ENCODE peak calls at places on chromosomes 1 and 21, in four cellular contexts. S, Q, F and B are unnamed samples.

GRCh38 chr1:16167331-16168143 is 11.7 kb upstream of the EPHA2 start:
- DNase-seq in S (peak), Q (no peak), F (no peak), B (peak)

GRCh38 chr1:201739492-201740085 is 89.4 kb upstream of the IPO9 start:
- DNase-seq in S (peak), Q (peak), F (no peak), B (peak)

GRCh38 chr1:177847843-177848242 is 122.0 kb downstream of the SEC16B start:
- DNase-seq in S (no peak), Q (peak), F (no peak), B (no peak)

GRCh38 chr1:35959304-35959703 is 28.4 kb downstream of the AGO3 start:
- DNase-seq in S (no peak), Q (no peak), F (no peak), B (no peak)

GRCh38 chr1:155008015-155008941 is 5.7 kb downstream of the ZBTB7B start:
- DNase-seq in S (no peak), Q (no peak), F (no peak), B (peak)

GRCh38 chr1:87644500-87645245 is 316.0 kb downstream of the LMO4 start:
- DNase-seq in S (no peak), Q (peak), F (no peak), B (no peak)

GRCh38 chr1:183966487-183966886 is 71.0 kb downstream of the COLGALT2 start:
- DNase-seq in S (no peak), Q (no peak), F (no peak), B (no peak)

GRCh38 chr1:226981838-226982237 is 41.7 kb downstream of the COQ8A start:
- DNase-seq in S (no peak), Q (no peak), F (no peak), B (peak)

GRCh38 chr1:85599076-85599491 is 18.5 kb downstream of the CCN1 start:
- DNase-seq in S (no peak), Q (no peak), F (no peak), B (no peak)

GRCh38 chr1:147581459-147581858 is 40.2 kb downstream of the BCL9 start:
- DNase-seq in S (no peak), Q (no peak), F (no peak), B (no peak)

GRCh38 chr1:6603424-6603850 is 768 bp upstream of the KLHL21 start:
- DNase-seq in S (peak), Q (peak), F (no peak), B (peak)

GRCh38 chr1:76073471-76073870 is 1.1 kb upstream of the ST6GALNAC3 start:
- DNase-seq in S (no peak), Q (peak), F (no peak), B (peak)

GRCh38 chr1:87399264-87399663 is 70.6 kb downstream of the LMO4 start:
- DNase-seq in S (no peak), Q (no peak), F (peak), B (no peak)

GRCh38 chr1:21154717-21155116 is 22.0 kb downstream of the EIF4G3 start:
- DNase-seq in S (no peak), Q (no peak), F (no peak), B (no peak)

GRCh38 chr1:172818841-172819527 is 160.1 kb downstream of the FASLG start:
- DNase-seq in S (no peak), Q (peak), F (no peak), B (no peak)

GRCh38 chr1:119771016-119771415 is 2.3 kb upstream of the HMGCS2 start:
- DNase-seq in S (no peak), Q (peak), F (no peak), B (peak)

GRCh38 chr1:239386453-239387303 is at the start of gene CHRM3:
- DNase-seq in S (no peak), Q (peak), F (no peak), B (peak)

GRCh38 chr1:213094446-213094845 is 43.4 kb downstream of the RPS6KC1 start:
- DNase-seq in S (no peak), Q (no peak), F (no peak), B (no peak)

GRCh38 chr1:230739564-230739963 is 7.6 kb upstream of the CAPN9 start:
- DNase-seq in S (no peak), Q (no peak), F (no peak), B (no peak)

GRCh38 chr1:168755800-168756418 is 26.9 kb upstream of the DPT start:
- DNase-seq in S (no peak), Q (no peak), F (no peak), B (no peak)

GRCh38 chr21:42063578-42064521 is 7.3 kb upstream of the UMODL1 start:
- DNase-seq in S (peak), Q (no peak), F (no peak), B (peak)

GRCh38 chr1:54460346-54460745 is 54.2 kb upstream of the SSBP3 start:
- DNase-seq in S (peak), Q (no peak), F (no peak), B (peak)

GRCh38 chr21:36690637-36691538 is 8.0 kb upstream of the SIM2 start:
- DNase-seq in S (no peak), Q (no peak), F (no peak), B (no peak)